ENCODE peak calls at places on chromosomes 16 and 17, in ten cellular contexts. One of them, this sample, is unnamed.

GRCh38 chr17:78977992-78978973 is 1.4 kb downstream of the LGALS3BP start:
- DNase-seq in right cardiac atrium: no peak
- DNase-seq in A549: no peak
- DNase-seq in CD4-positive, CD25-positive, alpha-beta regulatory T cell: no peak
- DNase-seq in upper lobe of right lung: no peak
- DNase-seq in CD8-positive, alpha-beta T cell: peak; percentile 17
- DNase-seq in cardiac muscle cell: peak; percentile 28
- DNase-seq in hepatocyte: no peak
- DNase-seq in heart left ventricle: peak; percentile 61
- DNase-seq in lung: no peak
- DNase-seq in this sample: peak; percentile 71

GRCh38 chr16:65249768-65250167 is 127.9 kb upstream of the CDH11 start:
- DNase-seq in CD4-positive, CD25-positive, alpha-beta regulatory T cell: no peak
- DNase-seq in hepatocyte: peak; percentile 51
- DNase-seq in A549: no peak
- DNase-seq in upper lobe of right lung: no peak
- DNase-seq in right cardiac atrium: peak; percentile 84
- DNase-seq in lung: peak; percentile 35
- DNase-seq in heart left ventricle: peak; percentile 81
- DNase-seq in CD8-positive, alpha-beta T cell: no peak
- DNase-seq in cardiac muscle cell: peak; percentile 84
- DNase-seq in this sample: peak; percentile 83

GRCh38 chr16:80689487-80689886 is 114.9 kb downstream of the CDYL2 start:
- DNase-seq in CD4-positive, CD25-positive, alpha-beta regulatory T cell: no peak
- DNase-seq in heart left ventricle: no peak
- DNase-seq in lung: no peak
- DNase-seq in CD8-positive, alpha-beta T cell: no peak
- DNase-seq in hepatocyte: no peak
- DNase-seq in upper lobe of right lung: no peak
- DNase-seq in cardiac muscle cell: no peak
- DNase-seq in right cardiac atrium: no peak
- DNase-seq in A549: no peak
- DNase-seq in this sample: no peak

GRCh38 chr16:23836404-23837291 is 865 bp downstream of the PRKCB start:
- DNase-seq in right cardiac atrium: peak; percentile 18
- DNase-seq in A549: no peak
- DNase-seq in heart left ventricle: no peak
- DNase-seq in CD4-positive, CD25-positive, alpha-beta regulatory T cell: peak; percentile 50
- DNase-seq in cardiac muscle cell: peak; percentile 32
- DNase-seq in upper lobe of right lung: peak; percentile 69
- DNase-seq in CD8-positive, alpha-beta T cell: peak; percentile 74
- DNase-seq in lung: peak; percentile 31
- DNase-seq in hepatocyte: peak; percentile 13
- DNase-seq in this sample: peak; percentile 82

GRCh38 chr16:89014611-89015230 is 37.7 kb upstream of the CBFA2T3 start:
- DNase-seq in CD4-positive, CD25-positive, alpha-beta regulatory T cell: no peak
- DNase-seq in cardiac muscle cell: no peak
- DNase-seq in CD8-positive, alpha-beta T cell: no peak
- DNase-seq in right cardiac atrium: peak; percentile 2
- DNase-seq in lung: no peak
- DNase-seq in heart left ventricle: no peak
- DNase-seq in hepatocyte: no peak
- DNase-seq in A549: no peak
- DNase-seq in upper lobe of right lung: peak; percentile 41
- DNase-seq in this sample: peak; percentile 50

GRCh38 chr17:79619196-79619595 is 8.3 kb upstream of the RBFOX3 start:
- DNase-seq in heart left ventricle: peak; percentile 0
- DNase-seq in lung: no peak
- DNase-seq in A549: no peak
- DNase-seq in cardiac muscle cell: no peak
- DNase-seq in right cardiac atrium: no peak
- DNase-seq in CD4-positive, CD25-positive, alpha-beta regulatory T cell: no peak
- DNase-seq in hepatocyte: no peak
- DNase-seq in upper lobe of right lung: no peak
- DNase-seq in CD8-positive, alpha-beta T cell: no peak
- DNase-seq in this sample: peak; percentile 26

GRCh38 chr17:65495255-65496060 is 66.0 kb downstream of the AXIN2 start:
- DNase-seq in A549: no peak
- DNase-seq in hepatocyte: peak; percentile 42
- DNase-seq in CD4-positive, CD25-positive, alpha-beta regulatory T cell: no peak
- DNase-seq in heart left ventricle: no peak
- DNase-seq in lung: peak; percentile 47
- DNase-seq in cardiac muscle cell: peak; percentile 23
- DNase-seq in upper lobe of right lung: peak; percentile 77
- DNase-seq in right cardiac atrium: no peak
- DNase-seq in CD8-positive, alpha-beta T cell: no peak
- DNase-seq in this sample: no peak

GRCh38 chr16:29994613-29995329 is 646 bp downstream of the HIRIP3 start:
- DNase-seq in heart left ventricle: peak; percentile 50
- DNase-seq in A549: no peak
- DNase-seq in cardiac muscle cell: no peak
- DNase-seq in upper lobe of right lung: peak; percentile 90
- DNase-seq in right cardiac atrium: no peak
- DNase-seq in hepatocyte: no peak
- DNase-seq in CD8-positive, alpha-beta T cell: no peak
- DNase-seq in CD4-positive, CD25-positive, alpha-beta regulatory T cell: no peak
- DNase-seq in lung: peak; percentile 84
- DNase-seq in this sample: peak; percentile 73

GRCh38 chr16:35559911-35560636 is 2100.7 kb downstream of the TP53TG3F start:
- DNase-seq in right cardiac atrium: no peak
- DNase-seq in heart left ventricle: no peak
- DNase-seq in cardiac muscle cell: no peak
- DNase-seq in upper lobe of right lung: no peak
- DNase-seq in CD4-positive, CD25-positive, alpha-beta regulatory T cell: no peak
- DNase-seq in lung: no peak
- DNase-seq in A549: no peak
- DNase-seq in CD8-positive, alpha-beta T cell: no peak
- DNase-seq in hepatocyte: no peak
- DNase-seq in this sample: no peak

GRCh38 chr16:35562919-35563318 is 2103.5 kb downstream of the TP53TG3F start:
- DNase-seq in upper lobe of right lung: no peak
- DNase-seq in cardiac muscle cell: no peak
- DNase-seq in CD8-positive, alpha-beta T cell: no peak
- DNase-seq in CD4-positive, CD25-positive, alpha-beta regulatory T cell: no peak
- DNase-seq in right cardiac atrium: no peak
- DNase-seq in lung: no peak
- DNase-seq in A549: no peak
- DNase-seq in hepatocyte: no peak
- DNase-seq in heart left ventricle: no peak
- DNase-seq in this sample: no peak

GRCh38 chr16:35561346-35561745 is 2101.9 kb downstream of the TP53TG3F start:
- DNase-seq in CD8-positive, alpha-beta T cell: no peak
- DNase-seq in CD4-positive, CD25-positive, alpha-beta regulatory T cell: no peak
- DNase-seq in lung: no peak
- DNase-seq in right cardiac atrium: no peak
- DNase-seq in cardiac muscle cell: no peak
- DNase-seq in hepatocyte: no peak
- DNase-seq in A549: no peak
- DNase-seq in heart left ventricle: no peak
- DNase-seq in upper lobe of right lung: no peak
- DNase-seq in this sample: no peak

GRCh38 chr16:35562471-35562870 is 2103.1 kb downstream of the TP53TG3F start:
- DNase-seq in CD4-positive, CD25-positive, alpha-beta regulatory T cell: no peak
- DNase-seq in lung: no peak
- DNase-seq in upper lobe of right lung: no peak
- DNase-seq in cardiac muscle cell: no peak
- DNase-seq in heart left ventricle: no peak
- DNase-seq in CD8-positive, alpha-beta T cell: no peak
- DNase-seq in hepatocyte: no peak
- DNase-seq in A549: no peak
- DNase-seq in right cardiac atrium: no peak
- DNase-seq in this sample: no peak

DNA sequence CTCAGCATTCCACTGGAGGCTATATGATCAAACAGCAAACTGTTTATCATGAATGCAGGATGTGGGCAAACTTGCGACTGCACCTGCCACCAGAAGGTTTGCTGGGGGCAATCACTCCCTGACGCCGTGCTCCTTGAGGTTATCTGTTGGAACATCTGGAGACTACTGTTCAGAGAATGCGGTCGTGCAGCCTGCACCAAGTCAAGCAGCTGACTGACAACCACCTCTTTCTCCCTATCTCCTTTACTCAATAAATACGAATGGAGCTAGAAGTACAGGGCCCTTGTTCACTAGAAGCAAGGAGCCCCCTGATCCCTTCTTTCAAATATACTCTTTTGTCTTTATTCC is 2101.2 kb downstream of the TP53TG3F start:
- DNase-seq in CD8-positive, alpha-beta T cell: no peak
- DNase-seq in heart left ventricle: no peak
- DNase-seq in cardiac muscle cell: no peak
- DNase-seq in hepatocyte: no peak
- DNase-seq in upper lobe of right lung: no peak
- DNase-seq in CD4-positive, CD25-positive, alpha-beta regulatory T cell: no peak
- DNase-seq in right cardiac atrium: no peak
- DNase-seq in lung: no peak
- DNase-seq in A549: no peak
- DNase-seq in this sample: no peak
- H3K9me3 ChIP-seq in CD8-positive, alpha-beta T cell: peaks cover 3% of the 10 kb centered on the region
- H3K9me3 ChIP-seq in heart left ventricle: peaks cover 11% of the 10 kb centered on the region
- H3K9me3 ChIP-seq in cardiac muscle cell: no peaks in the 10 kb centered on the region
- H3K9me3 ChIP-seq in hepatocyte: no peaks in the 10 kb centered on the region
- H3K9me3 ChIP-seq in upper lobe of right lung: no peaks in the 10 kb centered on the region
- H3K9me3 ChIP-seq in CD4-positive, CD25-positive, alpha-beta regulatory T cell: peaks cover 27% of the 10 kb centered on the region
- H3K9me3 ChIP-seq in right cardiac atrium: no peaks in the 10 kb centered on the region
- H3K9me3 ChIP-seq in lung: peaks cover 7% of the 10 kb centered on the region
- H3K9me3 ChIP-seq in A549: no peaks in the 10 kb centered on the region
- H3K9me3 ChIP-seq in this sample: no peaks in the 10 kb centered on the region

GRCh38 chr17:44539664-44540063 is 17.6 kb upstream of the FZD2 start:
- DNase-seq in hepatocyte: no peak
- DNase-seq in A549: no peak
- DNase-seq in lung: no peak
- DNase-seq in CD4-positive, CD25-positive, alpha-beta regulatory T cell: no peak
- DNase-seq in right cardiac atrium: no peak
- DNase-seq in upper lobe of right lung: no peak
- DNase-seq in heart left ventricle: no peak
- DNase-seq in CD8-positive, alpha-beta T cell: no peak
- DNase-seq in cardiac muscle cell: no peak
- DNase-seq in this sample: no peak

GRCh38 chr17:44543905-44544523 is 13.3 kb upstream of the FZD2 start:
- DNase-seq in heart left ventricle: no peak
- DNase-seq in cardiac muscle cell: no peak
- DNase-seq in CD8-positive, alpha-beta T cell: no peak
- DNase-seq in CD4-positive, CD25-positive, alpha-beta regulatory T cell: no peak
- DNase-seq in lung: no peak
- DNase-seq in hepatocyte: no peak
- DNase-seq in A549: no peak
- DNase-seq in right cardiac atrium: no peak
- DNase-seq in upper lobe of right lung: no peak
- DNase-seq in this sample: no peak

GRCh38 chr17:44540246-44541084 is 16.8 kb upstream of the FZD2 start:
- DNase-seq in cardiac muscle cell: no peak
- DNase-seq in heart left ventricle: no peak
- DNase-seq in A549: no peak
- DNase-seq in upper lobe of right lung: no peak
- DNase-seq in CD8-positive, alpha-beta T cell: no peak
- DNase-seq in lung: no peak
- DNase-seq in right cardiac atrium: no peak
- DNase-seq in CD4-positive, CD25-positive, alpha-beta regulatory T cell: no peak
- DNase-seq in hepatocyte: no peak
- DNase-seq in this sample: no peak

GRCh38 chr17:44543213-44543904 is 13.9 kb upstream of the FZD2 start:
- DNase-seq in upper lobe of right lung: no peak
- DNase-seq in cardiac muscle cell: peak; percentile 83
- DNase-seq in hepatocyte: peak; percentile 82
- DNase-seq in CD4-positive, CD25-positive, alpha-beta regulatory T cell: no peak
- DNase-seq in heart left ventricle: no peak
- DNase-seq in right cardiac atrium: no peak
- DNase-seq in CD8-positive, alpha-beta T cell: no peak
- DNase-seq in A549: peak; percentile 94
- DNase-seq in lung: no peak
- DNase-seq in this sample: no peak

DNA sequence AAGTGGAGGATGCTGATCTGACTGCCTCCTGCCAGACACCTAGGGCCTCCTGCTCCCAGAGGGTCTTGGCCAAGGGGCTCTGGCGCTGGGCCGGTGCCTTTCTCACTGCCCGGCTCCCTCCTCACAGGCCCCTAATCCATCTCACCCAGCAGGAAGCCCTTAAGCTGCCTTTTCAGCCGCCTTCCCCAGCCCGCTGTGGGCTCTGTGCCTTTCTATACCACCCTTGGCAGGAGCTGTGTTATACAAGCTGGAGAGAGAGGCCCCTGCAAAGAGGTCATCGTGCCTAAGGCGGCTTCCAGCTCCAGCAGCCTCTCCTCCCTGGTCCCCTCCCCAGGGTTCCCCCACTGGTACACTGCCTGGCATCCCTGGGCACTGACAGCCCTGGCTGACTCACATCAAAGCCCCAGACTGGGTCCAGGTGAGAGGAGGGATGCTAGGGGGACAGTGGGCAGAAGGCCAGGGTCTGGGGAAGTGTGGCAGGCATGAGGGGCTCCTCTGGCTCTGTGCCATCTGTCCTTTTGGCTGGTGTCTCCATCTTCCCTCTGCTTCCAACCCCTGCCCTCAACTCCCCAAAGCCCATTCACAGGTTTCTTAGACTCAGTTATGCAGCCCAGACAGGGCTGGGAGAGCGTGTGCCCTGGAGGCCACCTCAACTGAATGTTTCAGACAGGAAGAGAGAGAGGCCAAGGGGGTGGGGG is 15.3 kb upstream of the FZD2 start:
- DNase-seq in lung: no peak
- DNase-seq in CD8-positive, alpha-beta T cell: no peak
- DNase-seq in A549: no peak
- DNase-seq in heart left ventricle: no peak
- DNase-seq in upper lobe of right lung: no peak
- DNase-seq in hepatocyte: no peak
- DNase-seq in cardiac muscle cell: no peak
- DNase-seq in right cardiac atrium: no peak
- DNase-seq in CD4-positive, CD25-positive, alpha-beta regulatory T cell: no peak
- DNase-seq in this sample: no peak
- H3K4me1 ChIP-seq in lung: no peaks in the 10 kb centered on the region
- H3K4me1 ChIP-seq in CD8-positive, alpha-beta T cell: no peaks in the 10 kb centered on the region
- H3K4me1 ChIP-seq in A549: peaks cover 53% of the 10 kb centered on the region
- H3K4me1 ChIP-seq in heart left ventricle: no peaks in the 10 kb centered on the region
- H3K4me1 ChIP-seq in upper lobe of right lung: peaks cover 8% of the 10 kb centered on the region
- H3K4me1 ChIP-seq in hepatocyte: peaks cover 51% of the 10 kb centered on the region
- H3K4me1 ChIP-seq in cardiac muscle cell: peaks cover 38% of the 10 kb centered on the region
- H3K4me1 ChIP-seq in right cardiac atrium: no peaks in the 10 kb centered on the region
- H3K4me1 ChIP-seq in CD4-positive, CD25-positive, alpha-beta regulatory T cell: no peaks in the 10 kb centered on the region
- H3K4me1 ChIP-seq in this sample: no peaks in the 10 kb centered on the region

GRCh38 chr17:71337903-71338302 is 782.9 kb upstream of the SOX9 start:
- DNase-seq in lung: no peak
- DNase-seq in CD4-positive, CD25-positive, alpha-beta regulatory T cell: no peak
- DNase-seq in hepatocyte: no peak
- DNase-seq in upper lobe of right lung: no peak
- DNase-seq in A549: no peak
- DNase-seq in cardiac muscle cell: no peak
- DNase-seq in heart left ventricle: no peak
- DNase-seq in CD8-positive, alpha-beta T cell: no peak
- DNase-seq in right cardiac atrium: no peak
- DNase-seq in this sample: no peak

GRCh38 chr17:71331754-71332153 is 789.1 kb upstream of the SOX9 start:
- DNase-seq in hepatocyte: no peak
- DNase-seq in CD8-positive, alpha-beta T cell: no peak
- DNase-seq in heart left ventricle: no peak
- DNase-seq in upper lobe of right lung: no peak
- DNase-seq in cardiac muscle cell: no peak
- DNase-seq in CD4-positive, CD25-positive, alpha-beta regulatory T cell: no peak
- DNase-seq in A549: no peak
- DNase-seq in right cardiac atrium: no peak
- DNase-seq in lung: no peak
- DNase-seq in this sample: no peak

GRCh38 chr17:71330099-71330375 is 790.8 kb upstream of the SOX9 start:
- DNase-seq in right cardiac atrium: no peak
- DNase-seq in lung: no peak
- DNase-seq in cardiac muscle cell: no peak
- DNase-seq in heart left ventricle: no peak
- DNase-seq in CD8-positive, alpha-beta T cell: no peak
- DNase-seq in A549: no peak
- DNase-seq in hepatocyte: no peak
- DNase-seq in CD4-positive, CD25-positive, alpha-beta regulatory T cell: no peak
- DNase-seq in upper lobe of right lung: no peak
- DNase-seq in this sample: no peak

GRCh38 chr17:71335212-71335611 is 785.6 kb upstream of the SOX9 start:
- DNase-seq in lung: no peak
- DNase-seq in A549: no peak
- DNase-seq in CD4-positive, CD25-positive, alpha-beta regulatory T cell: no peak
- DNase-seq in heart left ventricle: no peak
- DNase-seq in upper lobe of right lung: no peak
- DNase-seq in hepatocyte: no peak
- DNase-seq in CD8-positive, alpha-beta T cell: no peak
- DNase-seq in cardiac muscle cell: no peak
- DNase-seq in right cardiac atrium: no peak
- DNase-seq in this sample: no peak

GRCh38 chr17:71334041-71334781 is 786.6 kb upstream of the SOX9 start:
- DNase-seq in upper lobe of right lung: no peak
- DNase-seq in CD4-positive, CD25-positive, alpha-beta regulatory T cell: no peak
- DNase-seq in A549: no peak
- DNase-seq in heart left ventricle: no peak
- DNase-seq in right cardiac atrium: no peak
- DNase-seq in cardiac muscle cell: no peak
- DNase-seq in hepatocyte: no peak
- DNase-seq in CD8-positive, alpha-beta T cell: no peak
- DNase-seq in lung: no peak
- DNase-seq in this sample: no peak
- H3K4me3 ChIP-seq in upper lobe of right lung: no peak overlapping the region
- H3K4me3 ChIP-seq in CD4-positive, CD25-positive, alpha-beta regulatory T cell: no peak overlapping the region
- H3K4me3 ChIP-seq in A549: no peak overlapping the region
- H3K4me3 ChIP-seq in heart left ventricle: no peak overlapping the region
- H3K4me3 ChIP-seq in right cardiac atrium: no peak overlapping the region
- H3K4me3 ChIP-seq in cardiac muscle cell: no peak overlapping the region
- H3K4me3 ChIP-seq in hepatocyte: no peak overlapping the region
- H3K4me3 ChIP-seq in CD8-positive, alpha-beta T cell: no peak overlapping the region
- H3K4me3 ChIP-seq in lung: no peak overlapping the region
- H3K4me3 ChIP-seq in this sample: no peak overlapping the region

GRCh38 chr16:3295783-3296182 is 9.4 kb downstream of the TIGD7 start:
- DNase-seq in hepatocyte: no peak
- DNase-seq in heart left ventricle: no peak
- DNase-seq in CD8-positive, alpha-beta T cell: no peak
- DNase-seq in A549: no peak
- DNase-seq in lung: no peak
- DNase-seq in cardiac muscle cell: no peak
- DNase-seq in CD4-positive, CD25-positive, alpha-beta regulatory T cell: no peak
- DNase-seq in right cardiac atrium: no peak
- DNase-seq in upper lobe of right lung: no peak
- DNase-seq in this sample: no peak

GRCh38 chr16:3285131-3285530 is 1.8 kb downstream of the ZNF263 start:
- DNase-seq in CD4-positive, CD25-positive, alpha-beta regulatory T cell: no peak
- DNase-seq in upper lobe of right lung: no peak
- DNase-seq in heart left ventricle: no peak
- DNase-seq in A549: no peak
- DNase-seq in hepatocyte: no peak
- DNase-seq in lung: no peak
- DNase-seq in cardiac muscle cell: no peak
- DNase-seq in right cardiac atrium: no peak
- DNase-seq in CD8-positive, alpha-beta T cell: no peak
- DNase-seq in this sample: no peak

GRCh38 chr16:3292604-3293003 is 9.3 kb downstream of the ZNF263 start:
- DNase-seq in CD8-positive, alpha-beta T cell: no peak
- DNase-seq in lung: no peak
- DNase-seq in hepatocyte: no peak
- DNase-seq in CD4-positive, CD25-positive, alpha-beta regulatory T cell: no peak
- DNase-seq in upper lobe of right lung: no peak
- DNase-seq in heart left ventricle: no peak
- DNase-seq in right cardiac atrium: no peak
- DNase-seq in A549: no peak
- DNase-seq in cardiac muscle cell: no peak
- DNase-seq in this sample: no peak

GRCh38 chr16:3295209-3295608 is 10.0 kb downstream of the TIGD7 start:
- DNase-seq in A549: no peak
- DNase-seq in upper lobe of right lung: no peak
- DNase-seq in cardiac muscle cell: no peak
- DNase-seq in lung: no peak
- DNase-seq in hepatocyte: no peak
- DNase-seq in CD4-positive, CD25-positive, alpha-beta regulatory T cell: no peak
- DNase-seq in CD8-positive, alpha-beta T cell: no peak
- DNase-seq in right cardiac atrium: no peak
- DNase-seq in heart left ventricle: no peak
- DNase-seq in this sample: no peak

DNA sequence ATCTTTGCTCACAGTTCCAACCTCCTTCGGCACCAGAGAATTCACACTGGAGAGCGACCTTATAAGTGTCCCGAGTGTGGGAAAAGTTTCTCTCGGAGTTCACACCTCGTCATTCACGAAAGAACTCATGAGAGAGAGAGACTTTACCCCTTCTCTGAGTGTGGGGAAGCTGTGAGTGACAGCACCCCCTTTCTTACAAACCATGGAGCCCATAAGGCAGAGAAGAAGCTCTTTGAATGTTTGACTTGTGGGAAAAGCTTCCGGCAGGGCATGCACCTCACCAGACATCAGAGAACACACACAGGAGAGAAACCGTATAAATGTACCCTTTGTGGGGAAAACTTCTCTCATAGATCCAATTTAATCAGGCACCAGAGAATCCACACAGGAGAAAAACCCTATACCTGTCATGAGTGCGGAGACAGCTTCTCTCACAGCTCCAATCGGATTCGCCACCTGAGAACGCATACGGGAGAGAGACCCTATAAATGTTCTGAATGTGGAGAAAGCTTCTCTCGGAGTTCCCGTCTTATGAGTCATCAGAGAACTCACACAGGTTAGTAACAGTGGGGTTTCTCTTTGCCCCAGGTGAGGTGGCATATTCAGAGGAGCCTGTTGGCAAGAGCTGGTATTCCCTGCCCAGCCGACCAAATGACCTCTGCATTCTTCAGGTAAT is 6.8 kb downstream of the ZNF263 start:
- DNase-seq in A549: peak; percentile 37
- DNase-seq in CD4-positive, CD25-positive, alpha-beta regulatory T cell: no peak
- DNase-seq in cardiac muscle cell: no peak
- DNase-seq in heart left ventricle: no peak
- DNase-seq in lung: no peak
- DNase-seq in upper lobe of right lung: no peak
- DNase-seq in CD8-positive, alpha-beta T cell: no peak
- DNase-seq in hepatocyte: no peak
- DNase-seq in right cardiac atrium: no peak
- DNase-seq in this sample: no peak
- H3K9me3 ChIP-seq in A549: peaks cover 98% of the 10 kb centered on the region
- H3K9me3 ChIP-seq in CD4-positive, CD25-positive, alpha-beta regulatory T cell: peaks cover 95% of the 10 kb centered on the region
- H3K9me3 ChIP-seq in cardiac muscle cell: no peaks in the 10 kb centered on the region
- H3K9me3 ChIP-seq in heart left ventricle: peaks cover 91% of the 10 kb centered on the region
- H3K9me3 ChIP-seq in lung: peaks cover 62% of the 10 kb centered on the region
- H3K9me3 ChIP-seq in upper lobe of right lung: peaks cover 69% of the 10 kb centered on the region
- H3K9me3 ChIP-seq in CD8-positive, alpha-beta T cell: peaks cover 47% of the 10 kb centered on the region
- H3K9me3 ChIP-seq in hepatocyte: peaks cover 51% of the 10 kb centered on the region
- H3K9me3 ChIP-seq in right cardiac atrium: peaks cover 24% of the 10 kb centered on the region
- H3K9me3 ChIP-seq in this sample: peaks cover 72% of the 10 kb centered on the region

This sample was measured in kidney.